ENCODE peak calls at places on chromosome 6, in six cellular contexts. S, U, M, I, W and E are unnamed samples.

GRCh38 chr6:136401749-136402148 is 112.1 kb upstream of the BCLAF1 start:
- DNase-seq in W (no peak), M (no peak), I (no peak), S (no peak), U (no peak), E (no peak)

GRCh38 chr6:54282186-54282585 is 26.1 kb upstream of the TINAG start:
- DNase-seq in U (no peak), S (no peak), I (no peak), M (no peak), W (no peak), E (no peak)

GRCh38 chr6:136324981-136325380 is 35.3 kb upstream of the BCLAF1 start:
- DNase-seq in U (no peak), M (no peak), S (no peak), I (no peak), W (no peak), E (no peak)

GRCh38 chr6:168601101-168601500 is 160.1 kb downstream of the SMOC2 start:
- DNase-seq in I (no peak), M (no peak), S (no peak), U (no peak), W (no peak), E (no peak)

GRCh38 chr6:3850451-3851203 is 1.5 kb downstream of the FAM50B start:
- DNase-seq in S (no peak), M (peak), W (no peak), I (no peak), U (no peak), E (no peak)

GRCh38 chr6:27280064-27280539 is 32.0 kb downstream of the POM121L2 start:
- DNase-seq in I (peak), U (peak), W (no peak), S (peak), M (peak), E (no peak)

GRCh38 chr6:138815797-138816528 is 20.1 kb downstream of the ECT2L start:
- DNase-seq in I (no peak), W (no peak), S (no peak), M (peak), U (no peak), E (peak)

GRCh38 chr6:54255881-54256280 is 52.4 kb upstream of the TINAG start:
- DNase-seq in S (no peak), U (no peak), I (no peak), W (no peak), M (no peak), E (no peak)

GRCh38 chr6:167881327-167881726 is 54.6 kb downstream of the AFDN start:
- DNase-seq in U (no peak), I (peak), S (no peak), M (no peak), W (no peak), E (no peak)

GRCh38 chr6:38396209-38396608 is 243.5 kb downstream of the BTBD9 start:
- DNase-seq in S (no peak), I (no peak), M (no peak), W (no peak), U (peak), E (no peak)

GRCh38 chr6:121465101-121465500 is 29.7 kb downstream of the GJA1 start:
- DNase-seq in S (no peak), I (no peak), W (no peak), U (no peak), M (no peak), E (no peak)

GRCh38 chr6:101398716-101399626 is 5.5 kb downstream of the GRIK2 start:
- DNase-seq in S (no peak), U (no peak), W (no peak), M (no peak), I (peak), E (no peak)

GRCh38 chr6:156776470-156776840 is 723 bp upstream of the ARID1B start:
- DNase-seq in U (no peak), I (no peak), W (no peak), M (peak), S (no peak), E (peak)
- TF ChIP-seq CTCF in U (no peak), I (no peak), W (peak), M (peak), S (no peak), E (no peak)

GRCh38 chr6:41573268-41573667 is 27.1 kb downstream of the FOXP4 start:
- DNase-seq in M (no peak), U (no peak), S (no peak), W (no peak), I (no peak), E (no peak)

GRCh38 chr6:41576667-41577066 is 30.5 kb downstream of the FOXP4 start:
- DNase-seq in M (no peak), U (no peak), I (no peak), W (no peak), S (no peak), E (no peak)

GRCh38 chr6:41572613-41573012 is 26.4 kb downstream of the FOXP4 start:
- DNase-seq in I (no peak), S (no peak), U (no peak), W (no peak), M (no peak), E (no peak)

GRCh38 chr6:41575598-41575997 is 29.4 kb downstream of the FOXP4 start:
- DNase-seq in M (no peak), S (no peak), I (no peak), W (no peak), U (no peak), E (no peak)

DNA sequence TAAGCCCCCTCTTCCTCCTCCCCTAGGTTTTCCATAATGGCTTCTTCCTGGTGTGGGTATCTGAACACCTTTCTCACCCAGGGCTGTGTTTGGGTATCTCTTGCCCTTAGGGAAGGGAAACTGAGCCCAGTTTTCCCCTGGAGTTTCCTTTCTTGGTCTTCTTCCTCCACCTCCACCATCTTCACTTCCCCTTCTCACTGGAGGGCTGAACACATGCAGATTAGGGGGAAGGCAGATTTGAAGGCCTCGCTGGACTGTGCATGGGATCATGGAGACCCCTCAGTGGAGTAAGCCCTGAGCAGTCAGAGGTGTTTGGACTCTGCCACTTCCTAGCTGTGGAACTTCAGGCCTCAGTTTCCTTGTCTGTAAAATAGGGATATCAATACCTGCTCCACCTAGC is 27.8 kb downstream of the FOXP4 start:
- DNase-seq in M (no peak), W (no peak), U (no peak), I (no peak), S (no peak), E (no peak)
- TF ChIP-seq CTCF in M (no peak), W (no peak), U (no peak), I (no peak), S (no peak), E (no peak)

GRCh38 chr6:99841297-99841696 is 152.7 kb downstream of the MCHR2 start:
- DNase-seq in M (no peak), I (no peak), W (no peak), U (no peak), S (no peak), E (no peak)
- TF ChIP-seq CTCF in M (no peak), I (no peak), W (no peak), U (no peak), S (no peak), E (no peak)

GRCh38 chr6:156646496-156646895 is 130.7 kb upstream of the ARID1B start:
- DNase-seq in I (no peak), S (no peak), M (no peak), W (no peak), U (no peak), E (no peak)
- TF ChIP-seq CTCF in I (no peak), S (no peak), M (no peak), W (no peak), U (no peak), E (no peak)

GRCh38 chr6:33205172-33206026 is 944 bp downstream of the HSD17B8 start:
- DNase-seq in S (no peak), M (peak), U (peak), I (peak), W (no peak), E (no peak)
- TF ChIP-seq CTCF in S (no peak), M (peak), U (no peak), I (peak), W (no peak), E (peak)

DNA sequence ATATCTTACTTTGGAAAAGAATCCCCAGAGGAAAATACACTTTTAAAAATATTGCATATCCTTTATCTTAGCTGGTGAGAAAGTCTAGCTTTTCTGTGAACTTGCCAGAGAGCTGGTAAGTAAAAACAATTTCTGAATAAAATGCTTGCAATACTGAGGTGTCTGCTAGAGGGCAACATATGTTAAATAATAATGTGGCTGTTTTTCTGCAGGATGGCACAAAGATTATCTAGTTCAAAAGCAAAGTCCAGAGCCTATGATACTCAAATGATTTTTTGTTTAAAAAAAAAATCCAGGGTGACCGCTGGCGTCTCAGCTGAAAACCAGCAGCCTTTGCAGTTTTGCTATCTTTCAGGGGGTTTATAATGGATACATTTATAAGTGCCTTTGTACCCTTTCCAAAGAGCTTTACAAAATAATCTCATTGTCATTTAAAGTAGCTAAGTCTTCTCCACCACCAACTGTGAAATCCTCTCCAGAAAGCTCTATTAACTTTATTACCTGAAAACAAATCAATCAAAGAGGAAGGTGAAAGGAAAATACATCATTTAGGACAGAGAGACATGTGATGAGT is 194.9 kb downstream of the PHACTR1 start:
- DNase-seq in U (no peak), S (no peak), W (no peak), M (peak), I (no peak), E (no peak)
- TF ChIP-seq CTCF in U (peak), S (peak), W (peak), M (peak), I (peak), E (peak)

DNA sequence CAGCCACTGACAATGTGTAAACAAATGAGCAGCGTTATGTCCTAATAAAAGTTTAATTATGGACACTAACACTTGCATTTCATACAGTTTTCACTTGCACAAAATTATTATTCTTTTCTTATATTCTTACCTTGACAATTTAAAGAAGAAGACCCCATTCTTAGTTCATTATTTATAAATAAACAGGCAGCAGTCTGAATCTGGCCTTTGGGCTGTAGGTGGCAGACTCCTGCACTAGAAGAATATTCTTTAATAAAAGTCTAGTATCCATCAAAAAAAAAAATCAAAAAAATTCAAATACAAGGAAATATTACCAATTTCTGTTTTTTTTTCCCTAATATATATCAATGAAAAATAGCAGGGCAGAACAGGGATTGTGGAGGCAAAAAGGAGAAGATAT is 24.8 kb downstream of the PTCHD4 start:
- DNase-seq in M (no peak), W (no peak), S (no peak), I (no peak), U (no peak), E (no peak)
- TF ChIP-seq CTCF in M (no peak), W (no peak), S (peak), I (peak), U (peak), E (peak)

GRCh38 chr6:97437087-97437486 is 154.1 kb upstream of the MMS22L start:
- DNase-seq in M (peak), W (no peak), S (no peak), U (no peak), I (no peak), E (no peak)
- TF ChIP-seq CTCF in M (peak), W (peak), S (peak), U (peak), I (peak), E (peak)

GRCh38 chr6:104771258-104771832 is 88.4 kb downstream of the HACE1 start:
- DNase-seq in U (no peak), M (peak), I (no peak), S (no peak), W (no peak), E (no peak)
- TF ChIP-seq CTCF in U (peak), M (peak), I (peak), S (peak), W (peak), E (peak)